ENCODE peak calls at places on chromosomes 2 and 18, in six cellular contexts. G is fibroblast of pulmonary artery, K is HepG2, D is fibroblast of lung, A is foreskin keratinocyte, V is psoas muscle. X is an unnamed sample.

GRCh38 chr2:163157891-163158511 is 319.4 kb upstream of the KCNH7 start:
- DNase-seq in K (no peak), G (peak; percentile 77), D (peak; percentile 72), A (peak; percentile 59), V (no peak), X (peak; percentile 70)

GRCh38 chr2:104140361-104140760 is 713.6 kb upstream of the POU3F3 start:
- DNase-seq in V (no peak), K (no peak), D (no peak), A (no peak), G (no peak), X (peak; percentile 1)

GRCh38 chr2:190766581-190766980 is 114.0 kb upstream of the GLS start:
- DNase-seq in D (no peak), K (no peak), A (no peak), G (no peak), V (no peak), X (no peak)

GRCh38 chr2:30272286-30272685 is 41.0 kb downstream of the LBH start:
- DNase-seq in G (no peak), A (no peak), D (no peak), K (no peak), V (no peak), X (no peak)

GRCh38 chr2:235506997-235507615 is 13.3 kb downstream of the AGAP1 start:
- DNase-seq in D (no peak), K (no peak), A (no peak), G (no peak), V (no peak), X (no peak)

GRCh38 chr2:129667586-129667985 is 311.9 kb upstream of the RAB6C start:
- DNase-seq in V (no peak), D (no peak), G (no peak), A (no peak), K (no peak), X (no peak)

GRCh38 chr18:79001001-79001400 is 21.4 kb downstream of the SALL3 start:
- DNase-seq in A (no peak), K (no peak), V (no peak), D (no peak), G (no peak), X (no peak)

GRCh38 chr2:189609423-189609816 is 28.8 kb upstream of the SLC40A1 start:
- DNase-seq in A (no peak), K (peak; percentile 59), V (no peak), G (peak; percentile 72), D (peak; percentile 68), X (peak; percentile 57)

GRCh38 chr2:74577448-74577847 is 22.9 kb downstream of the DOK1 start:
- DNase-seq in K (no peak), V (no peak), A (no peak), D (no peak), G (peak; percentile 73), X (no peak)

GRCh38 chr2:171547256-171547655 is 25.0 kb downstream of the CYBRD1 start:
- DNase-seq in G (no peak), V (no peak), A (no peak), K (no peak), D (no peak), X (no peak)

GRCh38 chr2:186749179-186749578 is 55.3 kb downstream of the FAM171B start:
- DNase-seq in D (no peak), G (no peak), K (no peak), V (no peak), A (no peak), X (no peak)

GRCh38 chr2:106020032-106020431 is 174.1 kb downstream of the UXS1 start:
- DNase-seq in G (peak; percentile 41), A (no peak), D (peak; percentile 19), V (no peak), K (no peak), X (no peak)

GRCh38 chr2:169462896-169463695 is 16.2 kb upstream of the BBS5 start:
- DNase-seq in K (no peak), D (peak; percentile 90), V (no peak), G (peak; percentile 83), A (peak; percentile 5), X (peak; percentile 63)

GRCh38 chr2:173066887-173067676 is 8.6 kb upstream of the MAP3K20 start:
- DNase-seq in A (no peak), K (no peak), D (no peak), V (no peak), G (no peak), X (no peak)

GRCh38 chr18:26621161-26622026 is 73.0 kb upstream of the KCTD1 start:
- DNase-seq in A (no peak), G (peak; percentile 47), K (peak; percentile 21), V (no peak), D (peak; percentile 23), X (peak; percentile 77)

GRCh38 chr2:237929979-237930378 is 36.8 kb upstream of the UBE2F start:
- DNase-seq in A (no peak), D (no peak), V (no peak), K (no peak), G (no peak), X (no peak)

GRCh38 chr18:40012931-40013609 is 1942.0 kb upstream of the PIK3C3 start:
- DNase-seq in K (no peak), A (no peak), V (no peak), D (peak; percentile 51), G (peak; percentile 39), X (no peak)

GRCh38 chr2:160306985-160307384 is 106.9 kb upstream of the ITGB6 start:
- DNase-seq in A (no peak), D (peak; percentile 92), G (peak; percentile 91), V (no peak), K (no peak), X (no peak)

GRCh38 chr2:236644067-236644466 is 74.4 kb downstream of the ACKR3 start:
- DNase-seq in D (no peak), K (no peak), V (no peak), A (no peak), G (no peak), X (no peak)

GRCh38 chr2:26429779-26430654 is 28.3 kb downstream of the DRC1 start:
- DNase-seq in K (no peak), G (no peak), V (peak; percentile 64), D (no peak), A (no peak), X (peak; percentile 13)

GRCh38 chr2:113720167-113720566 is 36.3 kb downstream of the SLC35F5 start:
- DNase-seq in V (no peak), A (no peak), K (peak; percentile 19), D (peak; percentile 23), G (peak; percentile 25), X (peak; percentile 13)

GRCh38 chr18:48963555-48964480 is 13.1 kb upstream of the SMAD7 start:
- DNase-seq in D (no peak), A (no peak), V (no peak), G (peak; percentile 7), K (no peak), X (no peak)

GRCh38 chr2:181300600-181301291 is 156.4 kb upstream of the ITGA4 start:
- DNase-seq in K (no peak), D (no peak), A (no peak), V (no peak), G (no peak), X (no peak)

GRCh38 chr2:128375454-128375853 is 56.8 kb upstream of the HS6ST1 start:
- DNase-seq in G (no peak), V (no peak), D (peak; percentile 52), K (no peak), A (no peak), X (no peak)

GRCh38 chr2:27972311-27972710 is 81.8 kb downstream of the BABAM2 start:
- DNase-seq in G (no peak), A (no peak), D (no peak), V (no peak), K (no peak), X (no peak)

GRCh38 chr2:27977623-27978312 is 87.2 kb downstream of the BABAM2 start:
- DNase-seq in K (peak; percentile 60), V (peak; percentile 52), A (peak; percentile 83), D (peak; percentile 94), G (peak; percentile 85), X (peak; percentile 92)

GRCh38 chr2:27973592-27973991 is 83.1 kb downstream of the BABAM2 start:
- DNase-seq in A (no peak), D (peak; percentile 49), G (peak; percentile 34), V (no peak), K (no peak), X (no peak)
- TF ChIP-seq CTCF in A (peak; percentile 55), D (peak; percentile 52), G (peak; percentile 28), V (no peak), K (peak; percentile 7), X (no peak)

GRCh38 chr2:25380023-25380422 is 38.3 kb upstream of the DNMT3A start:
- DNase-seq in V (no peak), K (no peak), D (no peak), G (no peak), A (no peak), X (no peak)

GRCh38 chr2:25379535-25379934 is 37.8 kb upstream of the DNMT3A start:
- DNase-seq in V (peak; percentile 9), A (no peak), K (no peak), G (no peak), D (no peak), X (no peak)

GRCh38 chr2:25377822-25378421 is 36.2 kb upstream of the DNMT3A start:
- DNase-seq in A (no peak), K (no peak), D (no peak), G (no peak), V (peak; percentile 39), X (no peak)

GRCh38 chr2:25380586-25381360 is 39.0 kb upstream of the DNMT3A start:
- DNase-seq in G (no peak), A (no peak), D (no peak), V (peak; percentile 76), K (no peak), X (no peak)

GRCh38 chr2:25378731-25379490 is 37.2 kb upstream of the DNMT3A start:
- DNase-seq in A (no peak), V (peak; percentile 36), D (no peak), K (no peak), G (peak; percentile 5), X (peak; percentile 13)
- TF ChIP-seq CTCF in A (no peak), V (no peak), D (no peak), K (no peak), G (no peak), X (no peak)

GRCh38 chr18:22705328-22705727 is 227.8 kb upstream of the RBBP8 start:
- DNase-seq in K (no peak), D (peak; percentile 75), V (no peak), A (peak; percentile 45), G (peak; percentile 82), X (peak; percentile 69)

GRCh38 chr18:22701326-22701725 is 231.8 kb upstream of the RBBP8 start:
- DNase-seq in V (no peak), K (no peak), D (no peak), A (no peak), G (no peak), X (no peak)

GRCh38 chr18:22703883-22704626 is 229.1 kb upstream of the RBBP8 start:
- DNase-seq in A (peak; percentile 16), G (peak; percentile 69), V (no peak), D (peak; percentile 58), K (peak; percentile 48), X (peak; percentile 76)

GRCh38 chr18:22701795-22702194 is 231.3 kb upstream of the RBBP8 start:
- DNase-seq in D (no peak), K (no peak), G (peak; percentile 32), A (no peak), V (no peak), X (no peak)

DNA sequence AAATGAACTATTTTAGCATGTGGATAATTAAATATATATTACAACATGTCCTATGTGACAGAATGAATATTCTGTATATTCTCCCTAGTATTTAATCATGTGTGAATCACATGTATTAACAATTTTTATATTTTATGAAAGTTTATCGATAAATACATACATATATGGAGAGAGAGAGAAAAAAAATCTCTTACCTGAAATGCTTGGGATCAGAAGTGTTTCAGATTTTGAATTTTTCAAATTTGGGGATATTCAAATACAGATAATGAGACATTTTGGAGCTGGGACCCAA is 228.6 kb upstream of the RBBP8 start:
- DNase-seq in K (no peak), D (no peak), G (no peak), V (no peak), A (no peak), X (no peak)
- TF ChIP-seq CTCF in K (no peak), D (no peak), G (no peak), V (no peak), A (no peak), X (no peak)

GRCh38 chr2:1147873-1148612 is 197.4 kb downstream of the SNTG2 start:
- DNase-seq in K (no peak), V (no peak), D (no peak), A (no peak), G (no peak), X (no peak)
- TF ChIP-seq CTCF in K (no peak), V (no peak), D (no peak), A (no peak), G (no peak), X (no peak)